ENCODE peak calls at places on chromosomes 6 and 20, in four cellular contexts. L is K562, O is HepG2, B is GM12878. C is an unnamed sample.

GRCh38 chr6:67411036-67411435 is 1224.0 kb upstream of the ADGRB3 start:
- DNase-seq in L (no peak), O (no peak), B (no peak), C (no peak)

GRCh38 chr20:308427-309038 is 11.2 kb downstream of the ZCCHC3 start:
- DNase-seq in L (no peak), O (no peak), B (no peak), C (no peak)

GRCh38 chr6:62923728-62924127 is 287.5 kb upstream of the FKBP1C start:
- DNase-seq in L (no peak), O (no peak), B (no peak), C (no peak)

GRCh38 chr20:32510601-32511357 is 74.4 kb downstream of the NOL4L start:
- DNase-seq in L (peak), O (peak), B (no peak), C (no peak)

GRCh38 chr6:156639023-156639728 is 138.0 kb upstream of the ARID1B start:
- DNase-seq in L (peak), O (no peak), B (no peak), C (no peak)

GRCh38 chr6:126228001-126228791 is 111.7 kb upstream of the CENPW start:
- DNase-seq in L (peak), O (no peak), B (no peak), C (peak)

GRCh38 chr6:1316482-1317220 is 4.8 kb downstream of the FOXQ1 start:
- DNase-seq in L (no peak), O (peak), B (peak), C (no peak)

GRCh38 chr6:150783818-150784217 is 81.7 kb upstream of the MTHFD1L start:
- DNase-seq in L (no peak), O (no peak), B (no peak), C (no peak)

GRCh38 chr6:159131709-159132108 is 37.5 kb upstream of the FNDC1 start:
- DNase-seq in L (no peak), O (no peak), B (no peak), C (no peak)

GRCh38 chr6:135586388-135586787 is 88.8 kb upstream of the AHI1 start:
- DNase-seq in L (no peak), O (no peak), B (no peak), C (no peak)

GRCh38 chr20:62360854-62361798 is 6.0 kb downstream of the LAMA5 start:
- DNase-seq in L (no peak), O (no peak), B (no peak), C (no peak)

GRCh38 chr6:122033564-122034181 is 365.8 kb upstream of the HSF2 start:
- DNase-seq in L (peak), O (peak), B (no peak), C (peak)

GRCh38 chr20:32343438-32343837 is 14.7 kb upstream of the ASXL1 start:
- DNase-seq in L (no peak), O (no peak), B (no peak), C (no peak)

GRCh38 chr6:38861957-38862401 is 146.9 kb downstream of the DNAH8 start:
- DNase-seq in L (no peak), O (no peak), B (no peak), C (no peak)
- TF ChIP-seq FOXM1 in L (no peak), O (no peak), B (no peak), C (no peak)

GRCh38 chr20:1908191-1908590 is 13.0 kb downstream of the SIRPA start:
- DNase-seq in L (no peak), O (no peak), B (no peak), C (no peak)

GRCh38 chr20:1912646-1913045 is 17.4 kb downstream of the SIRPA start:
- DNase-seq in L (no peak), O (no peak), B (no peak), C (no peak)

GRCh38 chr20:1909097-1909496 is 13.9 kb downstream of the SIRPA start:
- DNase-seq in L (no peak), O (no peak), B (no peak), C (no peak)

GRCh38 chr20:1911536-1911935 is 16.3 kb downstream of the SIRPA start:
- DNase-seq in L (no peak), O (no peak), B (no peak), C (no peak)

DNA sequence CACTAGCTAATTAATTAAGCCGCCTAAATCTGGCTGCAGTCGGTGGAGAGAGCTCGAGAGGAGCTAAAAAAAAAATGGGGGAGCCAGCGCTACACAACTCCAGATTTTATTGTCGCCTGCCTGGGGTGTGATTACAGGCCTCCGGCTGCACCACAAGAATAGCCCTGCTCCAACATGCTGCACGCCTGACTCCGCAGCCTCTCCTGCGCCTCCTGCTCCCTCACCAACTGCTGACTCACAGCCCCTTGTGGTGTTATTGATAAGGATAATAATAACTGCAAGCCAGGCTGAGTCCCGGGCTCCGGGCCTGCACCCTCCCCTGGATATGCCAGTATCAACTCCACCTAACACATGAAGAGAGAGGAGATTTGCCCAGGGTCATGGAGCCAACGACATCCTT is 16.8 kb downstream of the SIRPA start:
- DNase-seq in L (peak), O (no peak), B (no peak), C (no peak)
- TF ChIP-seq FOXK2 in L (no peak), O (no peak), B (no peak), C (no peak)

DNA sequence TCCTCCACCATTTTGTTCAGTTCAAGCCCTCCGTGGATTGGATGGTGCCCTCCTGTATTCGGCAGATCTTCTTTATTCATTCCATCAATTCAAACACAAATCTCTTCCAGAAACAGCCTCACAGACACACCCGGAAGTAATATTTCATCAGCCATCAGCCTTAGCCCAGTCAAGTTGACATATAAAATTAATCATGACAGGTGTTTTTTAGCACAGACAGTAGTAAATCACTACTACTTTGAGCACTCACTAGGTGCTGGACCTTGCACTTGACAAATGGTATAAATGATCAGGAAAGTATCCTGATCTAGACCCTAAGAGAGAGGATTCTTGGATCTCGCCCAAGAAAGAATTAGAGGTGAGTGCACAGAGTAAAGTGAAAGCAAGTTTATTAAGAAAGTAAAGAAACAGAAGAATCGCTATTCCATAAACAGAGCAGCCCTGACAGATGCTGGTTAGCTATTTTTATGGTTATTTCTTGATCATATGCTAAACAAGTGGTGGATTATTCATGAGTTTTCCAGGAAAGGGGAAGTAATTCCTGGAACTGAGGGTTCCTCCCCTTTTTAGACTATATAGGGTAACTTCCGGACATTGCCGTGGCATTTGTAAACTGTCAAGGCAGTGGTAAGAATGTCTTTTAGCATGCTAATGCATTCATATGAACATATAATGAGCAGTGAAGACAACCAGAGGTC is 194.6 kb upstream of the LAMP5 start:
- DNase-seq in L (peak), O (no peak), B (no peak), C (no peak)
- TF ChIP-seq FOXM1 in L (no peak), O (no peak), B (no peak), C (no peak)

GRCh38 chr6:28920281-28920680 is 3.5 kb downstream of the TRIM27 start:
- DNase-seq in L (no peak), O (no peak), B (no peak), C (no peak)

GRCh38 chr6:28922841-28923317 is 906 bp downstream of the TRIM27 start:
- DNase-seq in L (peak), O (no peak), B (no peak), C (peak)

GRCh38 chr6:28922004-28922840 is 1.6 kb downstream of the TRIM27 start:
- DNase-seq in L (peak), O (peak), B (no peak), C (no peak)

GRCh38 chr6:28927856-28928255 is 4.1 kb upstream of the TRIM27 start:
- DNase-seq in L (peak), O (no peak), B (no peak), C (no peak)

GRCh38 chr6:28923318-28924102 is at the start of gene TRIM27:
- DNase-seq in L (peak), O (peak), B (peak), C (peak)
- TF ChIP-seq FOXK2 in L (peak), O (peak), B (peak), C (no peak)

C was measured in HEK293T.